ENCODE peak calls at places on chromosomes 4 and X, in ten cellular contexts. F is HCT116, U is psoas muscle, L is OCI-LY7, B is stomach, X is fibroblast of lung, T is gastrocnemius medialis, Q is A673, P is SJSA1, R is left ventricle myocardium inferior. A is an unnamed sample.
A peak's percentile ranks its signal among the peaks of the same experiment; 100 is the strongest.

GRCh38 chr4:125357675-125358074 is 42.9 kb downstream of the FAT4 start:
- DNase-seq in T (no peak), B (no peak), U (no peak), X (no peak), P (no peak), F (no peak), R (no peak), L (no peak), Q (no peak), A (no peak)

GRCh38 chrX:821311-822178 is 191.0 kb downstream of the SHOX start:
- DNase-seq in R (no peak), L (no peak), U (no peak), B (no peak), T (no peak), Q (no peak), P (no peak), X (no peak), F (no peak), A (no peak)

GRCh38 chr4:155017426-155017825 is 191.0 kb upstream of the NPY2R start:
- DNase-seq in U (no peak), P (no peak), T (no peak), L (no peak), R (no peak), Q (no peak), X (no peak), F (no peak), B (no peak), A (no peak)

GRCh38 chrX:136344321-136344720 is 43.6 kb downstream of the ADGRG4 start:
- DNase-seq in R (no peak), Q (no peak), L (no peak), U (no peak), B (no peak), T (no peak), X (no peak), F (no peak), P (no peak), A (no peak)

GRCh38 chrX:134236690-134237362 is at the start of gene CCDC160:
- DNase-seq in R (peak; percentile 47), L (no peak), B (peak; percentile 73), Q (no peak), U (peak; percentile 45), F (peak; percentile 2), T (peak; percentile 14), P (no peak), X (peak; percentile 29), A (peak; percentile 30)

GRCh38 chrX:8288590-8288989 is 117.5 kb upstream of the VCX2 start:
- DNase-seq in P (no peak), Q (no peak), F (no peak), L (no peak), R (no peak), U (no peak), X (no peak), T (no peak), B (no peak), A (no peak)

GRCh38 chrX:10900585-10901289 is 210.4 kb upstream of the HCCS start:
- DNase-seq in T (no peak), P (peak; percentile 76), R (no peak), X (peak; percentile 47), Q (peak; percentile 19), L (no peak), B (no peak), U (no peak), F (no peak), A (no peak)

GRCh38 chr4:184857446-184858121 is 31.8 kb upstream of the ACSL1 start:
- DNase-seq in X (no peak), L (no peak), B (no peak), T (no peak), P (no peak), F (no peak), R (no peak), U (no peak), Q (no peak), A (no peak)

GRCh38 chr4:80075995-80076394 is 3.0 kb upstream of the ANTXR2 start:
- DNase-seq in P (no peak), L (no peak), R (no peak), U (no peak), B (no peak), X (no peak), Q (no peak), F (no peak), T (no peak), A (no peak)

GRCh38 chr4:80072607-80073361 is at the start of gene ANTXR2:
- DNase-seq in B (peak; percentile 85), U (peak; percentile 94), P (peak; percentile 93), R (peak; percentile 94), T (peak; percentile 85), L (no peak), X (peak; percentile 97), F (peak; percentile 49), Q (peak; percentile 72), A (peak; percentile 92)

GRCh38 chr4:80073362-80074008 is 456 bp upstream of the ANTXR2 start:
- DNase-seq in X (no peak), T (no peak), B (no peak), L (peak; percentile 11), R (no peak), Q (no peak), F (no peak), P (no peak), U (no peak), A (no peak)

GRCh38 chr4:80074059-80074458 is 1.0 kb upstream of the ANTXR2 start:
- DNase-seq in Q (no peak), F (no peak), L (no peak), X (no peak), R (no peak), U (no peak), P (no peak), T (no peak), B (no peak), A (no peak)

GRCh38 chr4:80074651-80075050 is 1.6 kb upstream of the ANTXR2 start:
- DNase-seq in L (no peak), U (no peak), P (no peak), T (no peak), Q (no peak), B (no peak), R (no peak), X (no peak), F (no peak), A (no peak)
- H3K4me3 ChIP-seq in L (no peak overlapping the region), U (no peak overlapping the region), P (no peak overlapping the region), T (no peak overlapping the region), Q (no peak overlapping the region), B (no peak overlapping the region), R (no peak overlapping the region), X (no peak overlapping the region), F (no peak overlapping the region), A (no peak overlapping the region)

GRCh38 chr4:168919706-168920324 is 90.2 kb downstream of the CBR4 start:
- DNase-seq in L (no peak), B (no peak), F (no peak), T (no peak), X (no peak), Q (no peak), U (no peak), R (no peak), P (no peak), A (no peak)

GRCh38 chr4:168924648-168925047 is 85.4 kb downstream of the CBR4 start:
- DNase-seq in F (no peak), P (no peak), B (no peak), R (no peak), L (no peak), X (no peak), U (no peak), T (no peak), Q (no peak), A (no peak)

GRCh38 chr4:168925789-168926490 is 84.1 kb downstream of the CBR4 start:
- DNase-seq in P (no peak), B (no peak), T (no peak), R (no peak), X (no peak), U (no peak), F (no peak), Q (no peak), L (no peak), A (no peak)

GRCh38 chr4:168920438-168921081 is 89.5 kb downstream of the CBR4 start:
- DNase-seq in P (no peak), X (no peak), U (no peak), L (no peak), F (no peak), Q (no peak), B (no peak), R (no peak), T (no peak), A (no peak)

GRCh38 chr4:168923526-168924194 is 86.4 kb downstream of the CBR4 start:
- DNase-seq in Q (peak; percentile 83), B (peak; percentile 55), U (no peak), F (peak; percentile 61), P (peak; percentile 37), L (peak; percentile 66), T (no peak), R (no peak), X (peak; percentile 88), A (peak; percentile 54)
- H3K36me3 ChIP-seq in Q (peaks cover 27% of the 10 kb centered on the region), B (peaks cover 93% of the 10 kb centered on the region), U (peaks cover 88% of the 10 kb centered on the region), F (peaks cover 59% of the 10 kb centered on the region), P (peaks cover 94% of the 10 kb centered on the region), L (no peaks in the 10 kb centered on the region), T (peaks cover 57% of the 10 kb centered on the region), R (peaks cover 72% of the 10 kb centered on the region), X (peaks cover 20% of the 10 kb centered on the region), A (peaks cover 3% of the 10 kb centered on the region)

GRCh38 chr4:27043200-27043599 is 182.6 kb downstream of the STIM2 start:
- DNase-seq in U (no peak), B (no peak), F (no peak), T (no peak), X (no peak), R (no peak), L (no peak), Q (no peak), P (no peak), A (no peak)

GRCh38 chr4:27040351-27040750 is 179.7 kb downstream of the STIM2 start:
- DNase-seq in F (no peak), B (no peak), R (no peak), T (no peak), L (peak; percentile 28), X (no peak), U (no peak), P (no peak), Q (no peak), A (no peak)

GRCh38 chr4:27046851-27047250 is 186.2 kb downstream of the STIM2 start:
- DNase-seq in Q (no peak), U (no peak), T (no peak), L (no peak), P (no peak), X (no peak), R (no peak), F (no peak), B (no peak), A (no peak)

DNA sequence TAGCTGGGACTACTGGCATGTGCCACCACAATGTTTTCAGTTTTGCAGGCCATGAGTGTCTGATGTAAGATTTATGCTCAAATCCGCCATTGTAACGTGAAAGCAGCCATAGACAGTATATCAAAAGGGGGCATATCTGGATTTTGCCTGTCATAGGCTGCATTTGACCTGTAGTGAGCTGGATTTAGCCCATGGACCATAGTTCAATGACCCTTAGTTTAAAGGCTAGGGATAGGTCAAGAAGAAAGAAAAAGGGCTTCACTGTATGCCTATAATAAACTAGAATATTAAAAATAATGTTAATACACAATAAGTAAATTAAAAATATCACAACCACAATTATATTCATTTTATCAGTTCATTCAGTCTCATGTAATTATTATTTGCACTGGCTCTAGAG is 181.8 kb downstream of the STIM2 start:
- DNase-seq in R (no peak), U (no peak), X (no peak), T (no peak), B (no peak), P (no peak), Q (no peak), F (no peak), L (no peak), A (no peak)
- H3K4me3 ChIP-seq in R (no peak overlapping the region), U (no peak overlapping the region), X (no peak overlapping the region), T (no peak overlapping the region), B (no peak overlapping the region), P (no peak overlapping the region), Q (no peak overlapping the region), F (no peak overlapping the region), L (no peak overlapping the region), A (no peak overlapping the region)

GRCh38 chr4:121677524-121677923 is 19.3 kb downstream of the ANXA5 start:
- DNase-seq in U (no peak), R (no peak), T (no peak), P (no peak), X (no peak), B (no peak), F (no peak), L (no peak), Q (no peak), A (no peak)

GRCh38 chr4:121674696-121675095 is 22.1 kb downstream of the ANXA5 start:
- DNase-seq in F (no peak), U (no peak), L (no peak), B (no peak), P (no peak), X (no peak), Q (no peak), T (no peak), R (no peak), A (no peak)

GRCh38 chr4:121675715-121676114 is 21.1 kb downstream of the ANXA5 start:
- DNase-seq in Q (no peak), T (no peak), R (no peak), L (no peak), X (peak; percentile 47), F (no peak), P (no peak), B (no peak), U (no peak), A (no peak)

GRCh38 chr4:121676388-121677075 is 20.2 kb downstream of the ANXA5 start:
- DNase-seq in X (no peak), P (no peak), R (no peak), F (no peak), T (no peak), Q (no peak), B (no peak), L (no peak), U (no peak), A (no peak)

DNA sequence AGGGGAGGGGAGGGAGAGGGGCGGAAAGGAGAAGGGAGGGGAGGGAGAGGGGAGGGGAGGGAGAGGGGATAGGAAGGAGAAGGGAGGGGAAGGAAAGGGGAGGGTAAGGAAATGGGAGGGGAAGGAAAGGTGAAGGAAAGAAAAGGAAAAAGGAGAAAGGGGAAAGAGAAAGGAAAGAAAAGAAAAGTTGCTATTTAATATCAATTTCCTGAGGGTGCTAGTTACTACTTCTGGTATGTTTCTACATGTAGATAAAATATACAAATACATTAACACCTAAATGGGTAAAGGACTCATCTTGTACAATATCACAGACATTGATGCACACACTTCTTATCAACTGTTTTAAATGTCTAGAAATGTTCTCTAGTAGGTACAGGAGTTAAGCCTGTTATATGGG is 22.6 kb downstream of the ANXA5 start:
- DNase-seq in R (no peak), L (no peak), X (no peak), T (no peak), B (no peak), U (no peak), Q (no peak), P (no peak), F (no peak), A (no peak)
- H3K36me3 ChIP-seq in R (peaks cover 91% of the 10 kb centered on the region), L (peaks cover 8% of the 10 kb centered on the region), X (peaks cover 18% of the 10 kb centered on the region), T (peaks cover 80% of the 10 kb centered on the region), B (peaks cover 99% of the 10 kb centered on the region), U (peaks cover 93% of the 10 kb centered on the region), Q (peaks cover 74% of the 10 kb centered on the region), P (peaks cover 97% of the 10 kb centered on the region), F (peaks cover 58% of the 10 kb centered on the region), A (peaks cover 60% of the 10 kb centered on the region)

A was measured in transverse colon.